ENCODE peak calls at places on chromosomes 2 and 18, in six cellular contexts. One of them, this sample, is unnamed.

GRCh38 chr2:208619993-208620392 is 213.4 kb downstream of the PTH2R start:
- DNase-seq in CD4-positive, alpha-beta T cell: no peak
- DNase-seq in bronchial epithelial cell: no peak
- DNase-seq in endodermal cell: no peak
- DNase-seq in endothelial cell: no peak
- DNase-seq in mesothelial cell of epicardium: no peak
- DNase-seq in this sample: no peak

GRCh38 chr2:2734308-2734707 is 403.2 kb upstream of the MYT1L start:
- DNase-seq in CD4-positive, alpha-beta T cell: no peak
- DNase-seq in bronchial epithelial cell: no peak
- DNase-seq in endodermal cell: no peak
- DNase-seq in endothelial cell: no peak
- DNase-seq in mesothelial cell of epicardium: no peak
- DNase-seq in this sample: no peak

GRCh38 chr2:165408191-165408590 is 61.3 kb upstream of the CSRNP3 start:
- DNase-seq in CD4-positive, alpha-beta T cell: no peak
- DNase-seq in bronchial epithelial cell: no peak
- DNase-seq in endodermal cell: no peak
- DNase-seq in endothelial cell: no peak
- DNase-seq in mesothelial cell of epicardium: no peak
- DNase-seq in this sample: no peak

GRCh38 chr18:29060349-29060748 is 883.4 kb upstream of the CDH2 start:
- DNase-seq in CD4-positive, alpha-beta T cell: no peak
- DNase-seq in bronchial epithelial cell: no peak
- DNase-seq in endodermal cell: no peak
- DNase-seq in endothelial cell: no peak
- DNase-seq in mesothelial cell of epicardium: no peak
- DNase-seq in this sample: no peak

GRCh38 chr2:172819943-172820342 is 84.3 kb downstream of the RAPGEF4 start:
- DNase-seq in CD4-positive, alpha-beta T cell: no peak
- DNase-seq in bronchial epithelial cell: no peak
- DNase-seq in endodermal cell: no peak
- DNase-seq in endothelial cell: no peak
- DNase-seq in mesothelial cell of epicardium: no peak
- DNase-seq in this sample: no peak

GRCh38 chr2:17635007-17635406 is 94.5 kb downstream of the VSNL1 start:
- DNase-seq in CD4-positive, alpha-beta T cell: no peak
- DNase-seq in bronchial epithelial cell: no peak
- DNase-seq in endodermal cell: no peak
- DNase-seq in endothelial cell: no peak
- DNase-seq in mesothelial cell of epicardium: no peak
- DNase-seq in this sample: no peak

GRCh38 chr18:11324956-11325873 is 175.8 kb upstream of the PIEZO2 start:
- DNase-seq in CD4-positive, alpha-beta T cell: no peak
- DNase-seq in bronchial epithelial cell: no peak
- DNase-seq in endodermal cell: no peak
- DNase-seq in endothelial cell: no peak
- DNase-seq in mesothelial cell of epicardium: no peak
- DNase-seq in this sample: peak

GRCh38 chr2:126858013-126858412 is 40.7 kb upstream of the TEX51 start:
- DNase-seq in CD4-positive, alpha-beta T cell: no peak
- DNase-seq in bronchial epithelial cell: no peak
- DNase-seq in endodermal cell: no peak
- DNase-seq in endothelial cell: no peak
- DNase-seq in mesothelial cell of epicardium: no peak
- DNase-seq in this sample: no peak

GRCh38 chr2:230864605-230865323 is at the start of gene ITM2C:
- DNase-seq in CD4-positive, alpha-beta T cell: peak
- DNase-seq in bronchial epithelial cell: peak
- DNase-seq in endodermal cell: peak
- DNase-seq in endothelial cell: peak
- DNase-seq in mesothelial cell of epicardium: peak
- DNase-seq in this sample: peak

GRCh38 chr2:105647731-105648130 is 97.0 kb upstream of the NCK2 start:
- DNase-seq in CD4-positive, alpha-beta T cell: no peak
- DNase-seq in bronchial epithelial cell: no peak
- DNase-seq in endodermal cell: no peak
- DNase-seq in endothelial cell: no peak
- DNase-seq in mesothelial cell of epicardium: no peak
- DNase-seq in this sample: no peak

GRCh38 chr18:44786697-44787096 is 106.0 kb downstream of the SETBP1 start:
- DNase-seq in CD4-positive, alpha-beta T cell: no peak
- DNase-seq in bronchial epithelial cell: no peak
- DNase-seq in endodermal cell: no peak
- DNase-seq in endothelial cell: no peak
- DNase-seq in mesothelial cell of epicardium: no peak
- DNase-seq in this sample: peak

GRCh38 chr2:148970393-148970792 is 68.1 kb upstream of the LYPD6B start:
- DNase-seq in CD4-positive, alpha-beta T cell: no peak
- DNase-seq in bronchial epithelial cell: no peak
- DNase-seq in endodermal cell: no peak
- DNase-seq in endothelial cell: no peak
- DNase-seq in mesothelial cell of epicardium: no peak
- DNase-seq in this sample: no peak

GRCh38 chr2:62972601-62973000 is 78.0 kb upstream of the OTX1 start:
- DNase-seq in CD4-positive, alpha-beta T cell: no peak
- DNase-seq in bronchial epithelial cell: no peak
- DNase-seq in endodermal cell: no peak
- DNase-seq in endothelial cell: no peak
- DNase-seq in mesothelial cell of epicardium: no peak
- DNase-seq in this sample: no peak

GRCh38 chr2:85503168-85503610 is 35.8 kb upstream of the MAT2A start:
- DNase-seq in CD4-positive, alpha-beta T cell: no peak
- DNase-seq in bronchial epithelial cell: no peak
- DNase-seq in endodermal cell: no peak
- DNase-seq in endothelial cell: no peak
- DNase-seq in mesothelial cell of epicardium: no peak
- DNase-seq in this sample: no peak

GRCh38 chr2:209970271-209970670 is 32.2 kb upstream of the RPE start:
- DNase-seq in CD4-positive, alpha-beta T cell: no peak
- DNase-seq in bronchial epithelial cell: no peak
- DNase-seq in endodermal cell: no peak
- DNase-seq in endothelial cell: no peak
- DNase-seq in mesothelial cell of epicardium: no peak
- DNase-seq in this sample: no peak

GRCh38 chr2:191200910-191201309 is 44.3 kb upstream of the MYO1B start:
- DNase-seq in CD4-positive, alpha-beta T cell: no peak
- DNase-seq in bronchial epithelial cell: no peak
- DNase-seq in endodermal cell: no peak
- DNase-seq in endothelial cell: no peak
- DNase-seq in mesothelial cell of epicardium: no peak
- DNase-seq in this sample: no peak

GRCh38 chr2:120653026-120653425 is 82.6 kb upstream of the GLI2 start:
- DNase-seq in CD4-positive, alpha-beta T cell: no peak
- DNase-seq in bronchial epithelial cell: no peak
- DNase-seq in endodermal cell: no peak
- DNase-seq in endothelial cell: no peak
- DNase-seq in mesothelial cell of epicardium: no peak
- DNase-seq in this sample: no peak

GRCh38 chr2:1739322-1739957 is 4.9 kb downstream of the PXDN start:
- DNase-seq in CD4-positive, alpha-beta T cell: no peak
- DNase-seq in bronchial epithelial cell: no peak
- DNase-seq in endodermal cell: no peak
- DNase-seq in endothelial cell: no peak
- DNase-seq in mesothelial cell of epicardium: no peak
- DNase-seq in this sample: no peak

GRCh38 chr2:72815655-72816268 is 10.1 kb downstream of the EXOC6B start:
- DNase-seq in CD4-positive, alpha-beta T cell: no peak
- DNase-seq in bronchial epithelial cell: peak
- DNase-seq in endodermal cell: peak
- DNase-seq in endothelial cell: peak
- DNase-seq in mesothelial cell of epicardium: no peak
- DNase-seq in this sample: no peak

GRCh38 chr18:48132993-48133674 is 202.7 kb upstream of the SMAD2 start:
- DNase-seq in CD4-positive, alpha-beta T cell: no peak
- DNase-seq in bronchial epithelial cell: peak
- DNase-seq in endodermal cell: no peak
- DNase-seq in endothelial cell: no peak
- DNase-seq in mesothelial cell of epicardium: no peak
- DNase-seq in this sample: no peak

GRCh38 chr18:69854455-69854854 is 93.2 kb downstream of the CD226 start:
- DNase-seq in CD4-positive, alpha-beta T cell: no peak
- DNase-seq in bronchial epithelial cell: no peak
- DNase-seq in endodermal cell: peak
- DNase-seq in endothelial cell: no peak
- DNase-seq in mesothelial cell of epicardium: no peak
- DNase-seq in this sample: no peak

DNA sequence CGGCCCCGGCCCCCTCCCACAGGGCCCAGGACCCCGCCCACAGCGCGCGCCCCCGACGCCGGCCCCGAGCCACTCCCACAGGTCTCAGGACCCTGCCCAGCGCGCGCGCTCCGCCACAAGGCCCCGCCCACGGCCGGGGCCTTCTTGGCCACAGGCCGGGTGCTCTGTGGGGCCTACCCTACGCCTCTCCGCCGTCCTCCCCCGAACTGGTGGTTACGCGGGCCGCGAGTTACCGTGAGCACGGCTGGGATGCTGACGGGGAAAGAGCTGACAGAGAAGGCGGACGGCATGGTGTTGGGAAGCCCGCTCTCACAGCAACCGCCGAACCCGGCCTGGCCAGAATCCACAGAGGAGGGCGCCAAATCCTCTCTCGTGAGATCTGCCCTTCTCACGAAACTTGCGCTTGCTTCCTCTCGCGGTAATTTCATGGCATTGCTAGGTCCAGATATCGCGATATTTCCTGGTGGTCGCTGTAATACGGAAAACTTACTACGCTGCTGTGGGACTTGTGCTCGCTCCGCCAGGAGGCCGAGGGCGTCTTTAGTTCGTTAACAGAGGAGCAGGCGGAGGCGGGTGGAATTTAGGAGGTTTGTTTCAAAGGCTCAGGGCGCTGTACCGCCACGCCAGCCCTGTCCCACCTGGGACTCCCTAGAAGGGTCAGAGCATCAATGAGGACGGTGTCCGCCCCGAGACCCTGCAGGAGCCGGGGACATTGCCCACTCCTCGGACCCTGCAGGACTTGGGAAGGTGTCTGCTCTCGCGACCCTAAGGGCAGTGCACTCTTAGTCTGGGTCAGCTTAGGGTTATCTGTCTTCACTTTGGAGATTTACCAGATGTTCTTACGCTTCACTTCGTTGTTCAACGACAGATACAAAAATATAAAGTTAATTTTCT is at the start of gene TMEM18:
- DNase-seq in CD4-positive, alpha-beta T cell: peak
- DNase-seq in bronchial epithelial cell: peak
- DNase-seq in endodermal cell: peak
- DNase-seq in endothelial cell: peak
- DNase-seq in mesothelial cell of epicardium: no peak
- DNase-seq in this sample: peak
- TF ChIP-seq CTCF in CD4-positive, alpha-beta T cell: peak
- TF ChIP-seq CTCF in bronchial epithelial cell: peak
- TF ChIP-seq CTCF in endodermal cell: peak
- TF ChIP-seq CTCF in endothelial cell: no peak
- TF ChIP-seq CTCF in mesothelial cell of epicardium: no peak
- TF ChIP-seq CTCF in this sample: peak

DNA sequence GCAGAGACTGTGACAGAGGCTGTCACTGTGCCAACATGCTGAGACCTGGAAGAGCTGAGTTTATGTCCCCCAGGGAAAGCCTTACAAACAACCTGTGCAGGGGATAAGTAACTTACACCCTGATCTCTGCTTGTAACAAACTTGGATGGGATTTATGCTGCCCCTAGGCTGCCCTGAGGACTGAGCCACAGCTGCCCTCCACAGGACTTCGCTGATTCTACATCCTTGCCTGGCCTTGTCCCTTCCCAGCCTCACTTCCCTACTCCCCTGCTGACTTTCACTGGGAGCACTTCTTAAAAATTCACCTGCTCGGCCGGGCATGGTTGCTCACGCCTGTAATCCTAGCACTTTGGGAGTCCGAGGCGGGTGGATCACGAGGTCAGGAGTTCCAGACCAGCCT is 45.9 kb upstream of the ASAP2 start:
- DNase-seq in CD4-positive, alpha-beta T cell: no peak
- DNase-seq in bronchial epithelial cell: no peak
- DNase-seq in endodermal cell: peak
- DNase-seq in endothelial cell: no peak
- DNase-seq in mesothelial cell of epicardium: no peak
- DNase-seq in this sample: no peak
- TF ChIP-seq CTCF in CD4-positive, alpha-beta T cell: no peak
- TF ChIP-seq CTCF in bronchial epithelial cell: no peak
- TF ChIP-seq CTCF in endodermal cell: peak
- TF ChIP-seq CTCF in endothelial cell: no peak
- TF ChIP-seq CTCF in mesothelial cell of epicardium: no peak
- TF ChIP-seq CTCF in this sample: no peak

DNA sequence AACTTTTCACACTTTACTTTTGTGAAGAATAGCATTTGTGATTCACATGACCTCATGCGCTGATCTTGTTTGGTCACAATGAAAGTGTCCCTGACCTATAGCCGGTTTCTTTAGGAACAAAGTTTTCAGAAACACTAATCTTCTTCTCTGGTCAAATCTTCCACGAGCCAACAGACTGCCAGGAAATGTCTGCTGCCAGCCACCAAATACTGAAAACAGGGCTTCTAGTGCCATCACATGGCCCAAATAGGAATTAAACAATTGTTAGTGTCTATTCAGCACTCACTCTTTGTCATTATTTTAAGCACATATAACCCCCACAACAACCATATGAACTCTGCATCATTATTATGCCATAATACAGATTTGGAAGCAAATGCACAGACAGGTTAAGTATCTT is 286.5 kb upstream of the SYT4 start:
- DNase-seq in CD4-positive, alpha-beta T cell: no peak
- DNase-seq in bronchial epithelial cell: peak
- DNase-seq in endodermal cell: peak
- DNase-seq in endothelial cell: peak
- DNase-seq in mesothelial cell of epicardium: no peak
- DNase-seq in this sample: peak
- TF ChIP-seq CTCF in CD4-positive, alpha-beta T cell: no peak
- TF ChIP-seq CTCF in bronchial epithelial cell: peak
- TF ChIP-seq CTCF in endodermal cell: peak
- TF ChIP-seq CTCF in endothelial cell: peak
- TF ChIP-seq CTCF in mesothelial cell of epicardium: peak
- TF ChIP-seq CTCF in this sample: no peak

DNA sequence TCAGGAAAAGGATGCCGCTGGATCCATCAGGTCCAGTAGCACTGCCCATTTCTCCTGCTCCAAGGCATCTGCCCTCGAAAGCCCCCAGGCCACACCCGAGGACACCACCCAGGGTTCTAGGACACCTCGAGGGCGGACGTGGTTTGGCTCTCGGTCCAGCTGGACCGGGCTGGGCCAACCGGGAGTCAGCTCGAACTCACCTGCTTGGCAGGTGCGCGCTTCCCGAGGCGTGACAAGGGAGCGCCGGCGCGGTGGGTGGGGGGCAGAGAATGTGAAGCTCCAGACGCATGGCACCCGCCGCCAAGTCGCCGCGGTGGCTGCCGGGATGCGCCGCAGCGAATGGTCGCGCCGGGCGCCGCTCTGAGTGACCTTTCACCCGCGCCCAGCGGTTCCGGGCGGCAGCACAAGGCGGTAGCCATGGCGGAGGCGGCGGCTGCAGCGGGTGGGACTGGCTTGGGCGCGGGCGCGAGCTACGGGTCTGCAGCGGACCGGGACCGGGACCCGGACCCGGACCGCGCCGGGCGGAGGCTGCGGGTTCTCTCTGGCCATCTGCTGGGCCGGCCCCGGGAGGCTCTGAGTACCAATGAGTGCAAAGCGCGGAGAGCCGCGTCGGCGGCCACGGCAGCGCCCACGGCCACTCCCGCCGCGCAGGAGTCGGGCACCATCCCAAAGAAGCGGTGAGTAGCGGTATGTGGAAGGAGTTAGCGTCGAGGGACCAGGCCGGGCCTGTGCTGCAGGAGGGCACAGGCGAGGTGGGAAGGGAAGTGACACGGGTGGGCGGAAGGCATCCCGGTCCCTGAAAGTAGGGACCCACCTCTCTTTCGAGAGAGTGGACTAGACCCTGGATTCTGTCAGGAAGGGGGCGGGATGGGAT is at the start of gene AGPS:
- DNase-seq in CD4-positive, alpha-beta T cell: peak
- DNase-seq in bronchial epithelial cell: peak
- DNase-seq in endodermal cell: peak
- DNase-seq in endothelial cell: peak
- DNase-seq in mesothelial cell of epicardium: peak
- DNase-seq in this sample: peak
- TF ChIP-seq CTCF in CD4-positive, alpha-beta T cell: no peak
- TF ChIP-seq CTCF in bronchial epithelial cell: peak
- TF ChIP-seq CTCF in endodermal cell: peak
- TF ChIP-seq CTCF in endothelial cell: peak
- TF ChIP-seq CTCF in mesothelial cell of epicardium: no peak
- TF ChIP-seq CTCF in this sample: no peak